ENCODE peak calls at places on chromosomes 13 and 19, in five cellular contexts. X is fibroblast of gingiva, Q is hypothalamus, H is fibroblast of the aortic adventitia, K is NCI-H1105. T is an unnamed sample.

GRCh38 chr13:100860866-100861265 is 186.3 kb upstream of the TMTC4 start:
- DNase-seq in X (no peak), Q (no peak), H (no peak), K (no peak), T (no peak)

GRCh38 chr13:44302948-44303575 is 70.6 kb upstream of the SERP2 start:
- DNase-seq in X (peak; percentile 67), Q (no peak), H (peak; percentile 90), K (no peak), T (no peak)

GRCh38 chr13:25085125-25085742 is 10.7 kb upstream of the PABPC3 start:
- DNase-seq in X (peak; percentile 18), Q (no peak), H (peak; percentile 11), K (no peak), T (peak; percentile 41)

GRCh38 chr13:48404952-48405351 is 8.0 kb downstream of the LPAR6 start:
- DNase-seq in X (peak; percentile 30), Q (no peak), H (peak; percentile 28), K (no peak), T (no peak)

GRCh38 chr19:55486971-55487883 is 1.0 kb upstream of the SSC5D start:
- DNase-seq in X (peak; percentile 95), Q (no peak), H (peak; percentile 96), K (no peak), T (no peak)

GRCh38 chr13:43784491-43784890 is 2.3 kb downstream of the ENOX1 start:
- DNase-seq in X (peak; percentile 53), Q (no peak), H (peak; percentile 45), K (no peak), T (no peak)

GRCh38 chr13:100543872-100544602 is 44.6 kb downstream of the GGACT start:
- DNase-seq in X (no peak), Q (no peak), H (no peak), K (no peak), T (no peak)

GRCh38 chr19:38221919-38222828 is 1.8 kb downstream of the DPF1 start:
- DNase-seq in X (no peak), Q (no peak), H (no peak), K (no peak), T (no peak)

GRCh38 chr19:18205180-18205915 is 1.5 kb upstream of the RAB3A start:
- DNase-seq in X (peak; percentile 71), Q (peak; percentile 47), H (peak; percentile 79), K (peak; percentile 65), T (peak; percentile 23)

GRCh38 chr13:51518847-51519246 is 65.4 kb upstream of the WDFY2 start:
- DNase-seq in X (peak; percentile 45), Q (no peak), H (no peak), K (no peak), T (peak; percentile 28)

GRCh38 chr13:69194130-69194529 is 913.5 kb upstream of the ATXN8OS start:
- DNase-seq in X (no peak), Q (no peak), H (no peak), K (no peak), T (no peak)

GRCh38 chr13:27403252-27403678 is 21.2 kb upstream of the GTF3A start:
- DNase-seq in X (peak; percentile 77), Q (no peak), H (peak; percentile 88), K (no peak), T (no peak)